ENCODE peak calls at places on chromosomes 16 and 17, in six cellular contexts. Q is fibroblast of lung, Z is PC-9, D is endothelial cell of umbilical vein, M is K562, H is HCT116. C is an unnamed sample.

GRCh38 chr16:86965840-86966239 is 351.4 kb downstream of the C16orf95 start:
- DNase-seq in Q (no peak), Z (no peak), D (no peak), M (no peak), H (no peak), C (no peak)

GRCh38 chr17:3846739-3847670 is 959 bp upstream of the NCBP3 start:
- DNase-seq in Q (no peak), Z (no peak), D (no peak), M (no peak), H (no peak), C (no peak)

GRCh38 chr17:68399638-68400403 is 57.5 kb downstream of the WIPI1 start:
- DNase-seq in Q (peak; percentile 31), Z (no peak), D (peak; percentile 42), M (no peak), H (no peak), C (peak; percentile 62)

GRCh38 chr16:68459457-68459856 is 11.1 kb upstream of the SMPD3 start:
- DNase-seq in Q (no peak), Z (no peak), D (no peak), M (no peak), H (no peak), C (no peak)

GRCh38 chr17:81828656-81829055 is 4.4 kb downstream of the MCRIP1 start:
- DNase-seq in Q (no peak), Z (no peak), D (no peak), M (no peak), H (no peak), C (no peak)

GRCh38 chr16:73615256-73615655 is 567.3 kb upstream of the ZFHX3 start:
- DNase-seq in Q (peak; percentile 62), Z (no peak), D (no peak), M (no peak), H (no peak), C (no peak)

GRCh38 chr17:67386965-67387551 is 10.0 kb downstream of the PITPNC1 start:
- DNase-seq in Q (peak; percentile 63), Z (peak; percentile 65), D (peak; percentile 52), M (peak; percentile 67), H (peak; percentile 64), C (peak; percentile 10)

GRCh38 chr16:57470683-57471082 is 8.2 kb downstream of the POLR2C start:
- DNase-seq in Q (peak; percentile 50), Z (no peak), D (peak; percentile 38), M (no peak), H (no peak), C (no peak)

GRCh38 chr17:72033311-72033710 is 87.5 kb upstream of the SOX9 start:
- DNase-seq in Q (no peak), Z (no peak), D (no peak), M (no peak), H (no peak), C (no peak)

GRCh38 chr17:21001813-21002221 is 41.0 kb downstream of the USP22 start:
- DNase-seq in Q (peak; percentile 14), Z (no peak), D (no peak), M (no peak), H (no peak), C (no peak)

GRCh38 chr16:72286936-72287620 is 115.1 kb upstream of the PMFBP1 start:
- DNase-seq in Q (no peak), Z (no peak), D (no peak), M (no peak), H (no peak), C (no peak)

GRCh38 chr17:2071024-2071385 is 16.1 kb downstream of the HIC1 start:
- DNase-seq in Q (no peak), Z (no peak), D (no peak), M (no peak), H (no peak), C (no peak)

DNA sequence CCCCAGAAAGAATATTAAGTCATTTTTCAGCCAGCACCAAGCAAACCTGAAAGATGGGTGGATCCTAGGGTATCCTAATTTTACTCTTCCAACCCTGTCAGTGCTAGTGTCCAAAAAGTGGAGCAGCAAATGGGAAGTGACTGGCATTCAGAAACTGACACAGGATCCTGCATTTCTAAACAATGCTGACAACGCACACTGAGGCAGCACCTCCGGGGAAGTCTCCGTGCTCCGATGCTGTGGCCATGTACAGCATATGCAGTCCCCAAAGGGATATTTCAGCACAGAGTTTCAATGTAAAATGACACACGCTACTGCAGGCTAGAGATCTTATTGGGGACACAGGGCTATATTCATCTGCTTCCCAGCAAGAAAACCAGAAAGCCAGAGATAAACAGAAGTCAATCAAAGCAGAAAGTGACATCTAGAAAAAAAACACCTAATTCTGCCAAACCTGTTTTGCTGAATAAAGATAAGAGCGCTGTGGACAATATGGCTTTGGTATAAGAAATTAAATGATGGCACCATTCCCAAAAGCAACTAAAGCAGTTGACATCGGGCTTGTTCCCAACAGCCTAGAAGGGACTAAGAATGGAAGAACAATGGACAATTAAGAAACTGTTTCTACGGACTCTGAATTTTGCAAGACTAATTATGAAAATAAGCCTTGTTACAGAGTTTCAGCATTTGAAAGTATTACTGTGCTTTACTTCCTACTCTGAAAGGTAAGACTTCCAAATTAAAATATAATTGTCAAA is 17.2 kb downstream of the XYLT1 start:
- DNase-seq in Q (no peak), Z (no peak), D (no peak), M (no peak), H (no peak), C (no peak)
- H3K4me1 ChIP-seq in Q (no peaks in the 10 kb centered on the region), Z (no peaks in the 10 kb centered on the region), D (no peaks in the 10 kb centered on the region), M (no peaks in the 10 kb centered on the region), H (no peaks in the 10 kb centered on the region), C (peaks cover 8% of the 10 kb centered on the region)

GRCh38 chr17:41912925-41913324 is 5.8 kb downstream of the ACLY start:
- DNase-seq in Q (no peak), Z (no peak), D (no peak), M (no peak), H (no peak), C (no peak)
- H3K4me2 ChIP-seq in Q (no peak overlapping the region), Z (no peak overlapping the region), D (no peak overlapping the region), M (no peak overlapping the region), H (no peak overlapping the region), C (no peak overlapping the region)

DNA sequence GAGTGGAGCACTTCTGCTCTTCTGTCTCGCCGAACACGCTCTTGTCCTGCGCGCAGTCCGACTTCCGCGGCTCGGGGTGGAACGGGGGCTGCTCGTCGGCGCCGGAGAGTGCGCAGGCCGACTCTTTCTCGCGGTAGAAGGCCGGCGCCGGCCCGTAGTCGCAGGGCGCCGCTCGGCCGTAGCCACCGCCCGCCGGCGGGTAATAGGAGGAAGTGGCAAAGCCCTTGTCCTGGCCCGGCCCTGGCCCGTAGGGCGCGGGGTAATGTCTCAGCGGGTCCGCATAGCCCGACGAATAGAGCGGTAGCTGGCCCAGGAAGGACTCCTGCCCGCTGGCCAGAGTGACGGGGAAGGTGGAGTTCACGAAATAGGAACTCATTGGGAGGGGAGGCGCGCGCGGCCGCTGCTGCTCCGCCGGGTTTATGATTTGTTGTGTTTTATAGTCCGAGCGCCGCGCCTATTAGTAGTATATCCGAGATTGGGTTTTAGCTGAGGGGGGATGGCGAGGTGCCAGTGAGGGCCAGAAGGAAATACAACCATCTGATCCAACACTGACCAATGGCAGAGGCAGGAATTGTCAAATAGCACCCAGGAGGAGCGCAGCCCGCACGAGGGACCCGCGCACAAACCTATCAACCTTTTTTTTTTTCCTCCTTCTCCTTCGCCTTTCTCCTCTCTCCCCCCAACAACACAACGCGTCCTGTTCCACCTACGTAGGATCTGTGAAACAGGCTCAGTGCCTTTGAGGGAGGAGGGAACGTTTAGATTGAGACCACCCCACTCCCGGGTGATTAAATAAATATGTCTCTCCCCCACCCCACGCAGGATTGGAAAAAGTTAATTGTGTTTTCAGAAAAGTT is 4.4 kb upstream of the HOXB5 start:
- DNase-seq in Q (peak; percentile 96), Z (no peak), D (peak; percentile 65), M (no peak), H (no peak), C (no peak)
- H3K79me2 ChIP-seq in Q (peaks cover 95% of the 10 kb centered on the region), Z (peaks cover 64% of the 10 kb centered on the region), D (peaks cover 77% of the 10 kb centered on the region), M (peaks cover 45% of the 10 kb centered on the region), H (peaks cover 98% of the 10 kb centered on the region), C (peaks cover 2% of the 10 kb centered on the region)

GRCh38 chr16:2038359-2039285 is 9.0 kb downstream of the NTHL1 start:
- DNase-seq in Q (peak; percentile 47), Z (no peak), D (no peak), M (no peak), H (no peak), C (no peak)
- H3K4me1 ChIP-seq in Q (peaks cover 50% of the 10 kb centered on the region), Z (peaks cover 42% of the 10 kb centered on the region), D (peaks cover 27% of the 10 kb centered on the region), M (peaks cover 6% of the 10 kb centered on the region), H (peaks cover 37% of the 10 kb centered on the region), C (peaks cover 68% of the 10 kb centered on the region)

C was measured in astrocyte.